ENCODE peak calls at places on chromosomes 3 and 15, in four cellular contexts. L is transverse colon, M is sigmoid colon, H is HL-60. T is an unnamed sample.

GRCh38 chr3:102979202-102979601 is 544.4 kb downstream of the ZPLD1 start:
- DNase-seq in L (no peak), M (no peak), H (no peak), T (no peak)

GRCh38 chr3:113844622-113845222 is 6.1 kb downstream of the GRAMD1C start:
- DNase-seq in M (no peak), L (no peak), H (no peak), T (no peak)

GRCh38 chr3:134376385-134376765 is 2.1 kb upstream of the AMOTL2 start:
- DNase-seq in M (peak; percentile 62), H (no peak), L (no peak), T (no peak)

GRCh38 chr3:139572847-139573672 is 33.5 kb upstream of the RBP1 start:
- DNase-seq in L (no peak), H (peak; percentile 64), M (no peak), T (no peak)

GRCh38 chr3:37580237-37580636 is 281.4 kb upstream of the CTDSPL start:
- DNase-seq in L (peak; percentile 12), M (peak; percentile 86), H (no peak), T (no peak)

GRCh38 chr15:60407406-60407805 is 9.6 kb upstream of the ANXA2 start:
- DNase-seq in M (no peak), L (no peak), H (no peak), T (no peak)

GRCh38 chr3:182241777-182242556 is 530.2 kb downstream of the SOX2 start:
- DNase-seq in L (no peak), H (no peak), M (peak; percentile 86), T (no peak)

GRCh38 chr15:77865106-77865630 is 212.3 kb downstream of the TBC1D2B start:
- DNase-seq in L (peak; percentile 4), M (peak; percentile 22), H (no peak), T (no peak)

GRCh38 chr15:42591238-42591936 is 16.0 kb downstream of the STARD9 start:
- DNase-seq in M (no peak), H (no peak), L (no peak), T (no peak)

GRCh38 chr15:49876401-49877038 is 242.5 kb downstream of the ATP8B4 start:
- DNase-seq in L (no peak), M (no peak), H (no peak), T (no peak)

GRCh38 chr3:52068055-52068704 is 11.8 kb upstream of the DUSP7 start:
- DNase-seq in M (no peak), H (no peak), L (no peak), T (no peak)

GRCh38 chr15:49370782-49371181 is 52.3 kb upstream of the FGF7 start:
- DNase-seq in H (peak; percentile 14), L (no peak), M (no peak), T (no peak)

DNA sequence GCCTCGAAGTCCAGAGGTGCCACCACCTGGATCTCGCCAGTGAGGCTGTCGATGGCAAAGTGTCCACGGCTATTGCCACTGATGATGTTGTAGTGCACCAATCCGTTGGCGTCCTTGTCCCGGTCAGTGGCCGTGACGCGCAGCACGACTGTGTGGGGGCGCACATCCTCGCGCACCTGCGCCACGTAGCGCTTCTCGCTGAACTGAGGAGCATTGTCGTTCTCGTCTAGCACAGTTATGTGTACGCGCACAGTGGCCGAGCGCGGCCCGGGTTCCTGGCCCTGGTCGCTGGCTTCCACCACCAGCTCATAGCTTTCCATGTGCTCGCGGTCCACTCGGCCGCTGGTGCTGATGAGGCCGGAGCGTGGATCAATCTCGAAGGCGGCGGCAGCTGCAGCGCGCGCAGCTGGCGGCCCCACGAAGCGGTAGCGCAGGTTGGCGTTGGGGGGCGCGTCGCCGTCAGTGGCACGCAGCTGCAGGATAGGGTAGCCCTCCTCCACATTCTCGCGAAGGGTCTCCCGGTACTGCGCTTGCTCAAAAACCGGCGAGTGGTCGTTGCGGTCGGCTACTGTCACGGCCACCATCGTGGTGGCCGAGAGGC is 1.8 kb downstream of the CELSR3 start:
- DNase-seq in M (no peak), L (no peak), H (no peak), T (no peak)
- TF ChIP-seq POLR2AphosphoS5 in M (no peak), L (no peak), H (no peak), T (no peak)

GRCh38 chr15:101017041-101017754 is 98.0 kb downstream of the LRRK1 start:
- DNase-seq in M (peak; percentile 56), L (peak; percentile 5), H (no peak), T (no peak)
- TF ChIP-seq CTCF in M (no peak), L (no peak), H (no peak), T (no peak)

GRCh38 chr15:95131071-95131683 is 899.8 kb downstream of the MCTP2 start:
- DNase-seq in H (no peak), L (no peak), M (no peak), T (no peak)
- TF ChIP-seq POLR2AphosphoS5 in H (no peak), L (no peak), M (no peak), T (no peak)

GRCh38 chr15:56491110-56491722 is 26.3 kb upstream of the MNS1 start:
- DNase-seq in M (peak; percentile 75), L (peak; percentile 74), H (peak; percentile 71), T (peak; percentile 71)

GRCh38 chr15:56495050-56495449 is 30.1 kb upstream of the MNS1 start:
- DNase-seq in M (no peak), L (peak; percentile 68), H (no peak), T (no peak)

GRCh38 chr15:56492786-56493555 is 28.0 kb upstream of the MNS1 start:
- DNase-seq in M (no peak), L (no peak), H (no peak), T (no peak)

GRCh38 chr15:56496635-56497034 is 31.7 kb upstream of the MNS1 start:
- DNase-seq in L (no peak), H (peak; percentile 39), M (no peak), T (no peak)
- TF ChIP-seq CTCF in L (peak; percentile 73), H (peak; percentile 35), M (peak; percentile 56), T (peak; percentile 46)

GRCh38 chr3:169100616-169101015 is 562.9 kb downstream of the MECOM start:
- DNase-seq in H (no peak), M (no peak), L (no peak), T (no peak)

GRCh38 chr3:169104541-169104940 is 559.0 kb downstream of the MECOM start:
- DNase-seq in M (no peak), H (no peak), L (no peak), T (no peak)

GRCh38 chr3:169106662-169107061 is 556.9 kb downstream of the MECOM start:
- DNase-seq in M (no peak), H (no peak), L (no peak), T (no peak)

GRCh38 chr3:169104972-169105371 is 558.5 kb downstream of the MECOM start:
- DNase-seq in L (no peak), H (no peak), M (no peak), T (no peak)

DNA sequence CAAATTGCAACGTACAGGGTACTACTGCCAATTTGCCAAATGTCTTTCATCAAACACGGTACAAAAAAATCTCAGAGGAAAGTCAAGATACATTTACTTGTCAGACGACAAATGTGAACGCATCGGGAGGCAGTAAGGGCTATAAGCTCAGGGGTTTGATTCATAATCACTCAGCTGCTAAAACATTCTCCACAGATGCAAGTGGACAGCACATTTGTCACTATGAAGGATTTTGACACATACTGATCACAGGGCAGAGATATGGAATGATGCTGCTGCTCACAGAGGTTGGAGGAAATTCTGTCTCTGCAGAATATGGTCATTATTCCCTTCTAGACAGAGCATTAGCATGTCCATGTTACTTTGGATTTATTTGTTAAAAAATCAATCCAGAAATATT is 559.6 kb downstream of the MECOM start:
- DNase-seq in L (no peak), M (no peak), H (no peak), T (no peak)
- TF ChIP-seq POLR2AphosphoS5 in L (no peak), M (no peak), H (no peak), T (no peak)

GRCh38 chr3:87766736-87767135 is 292.1 kb downstream of the CGGBP1 start:
- DNase-seq in H (no peak), L (no peak), M (no peak), T (no peak)

DNA sequence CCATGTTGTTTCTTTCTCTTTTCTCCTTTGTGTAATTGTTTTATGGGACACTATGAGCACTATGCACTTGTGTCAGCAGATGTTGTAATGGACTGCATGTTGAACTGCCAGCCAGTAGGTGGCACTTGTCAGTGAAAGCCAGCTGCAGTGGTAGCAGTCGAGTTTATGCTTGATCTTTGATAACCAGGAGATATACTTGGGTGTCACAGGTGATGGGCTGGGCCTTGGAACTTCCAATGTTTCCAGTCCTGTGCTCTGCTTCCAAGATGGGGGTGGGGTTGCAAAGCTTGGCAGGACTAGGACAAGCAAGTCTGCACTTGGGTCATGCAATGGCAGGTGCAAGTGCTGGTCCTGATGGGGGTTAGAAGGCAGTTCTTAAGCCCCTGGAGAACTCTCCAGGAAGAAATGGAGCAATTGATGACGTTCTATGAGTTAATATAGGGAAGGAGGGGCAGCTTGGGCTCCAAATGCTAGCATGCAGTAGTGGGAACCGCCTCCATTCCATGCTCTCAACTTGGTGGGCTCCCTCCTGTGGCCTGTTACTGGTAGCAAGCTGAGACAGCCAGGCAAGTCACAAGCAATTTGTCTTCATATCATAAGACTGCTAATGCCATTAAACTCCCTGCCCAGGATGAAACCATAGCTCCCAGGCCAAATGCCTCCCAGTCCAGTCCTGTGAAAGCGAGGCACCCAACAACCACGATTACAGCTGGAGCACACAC is 287.3 kb downstream of the CGGBP1 start:
- DNase-seq in H (peak; percentile 35), M (peak; percentile 56), L (no peak), T (no peak)
- TF ChIP-seq CTCF in H (peak; percentile 83), M (no peak), L (peak; percentile 56), T (peak; percentile 39)

GRCh38 chr15:96345560-96346389 is 15.3 kb downstream of the NR2F2 start:
- DNase-seq in L (no peak), H (peak; percentile 68), M (peak; percentile 89), T (peak; percentile 72)

GRCh38 chr15:96349034-96349932 is 18.8 kb downstream of the NR2F2 start:
- DNase-seq in L (no peak), H (no peak), M (no peak), T (no peak)

GRCh38 chr15:96348112-96349027 is 17.9 kb downstream of the NR2F2 start:
- DNase-seq in L (no peak), H (no peak), M (no peak), T (no peak)

GRCh38 chr15:96346409-96346808 is 15.9 kb downstream of the NR2F2 start:
- DNase-seq in L (no peak), M (no peak), H (no peak), T (no peak)

GRCh38 chr15:96347181-96348111 is 16.9 kb downstream of the NR2F2 start:
- DNase-seq in L (no peak), M (no peak), H (peak; percentile 54), T (no peak)
- TF ChIP-seq POLR2AphosphoS5 in L (no peak), M (no peak), H (no peak), T (no peak)

GRCh38 chr3:152538518-152538917 is 269.8 kb downstream of the MBNL1 start:
- DNase-seq in M (no peak), L (no peak), H (no peak), T (no peak)

GRCh38 chr3:152540120-152540519 is 271.4 kb downstream of the MBNL1 start:
- DNase-seq in H (no peak), L (no peak), M (no peak), T (no peak)

GRCh38 chr3:152539191-152539764 is 270.5 kb downstream of the MBNL1 start:
- DNase-seq in H (peak; percentile 9), L (no peak), M (no peak), T (no peak)
- TF ChIP-seq CTCF in H (peak; percentile 28), L (no peak), M (no peak), T (no peak)

T was measured in stomach.